ENCODE peak calls at places on chromosomes 4 and X, in four cellular contexts. One of them, this sample, is unnamed.

GRCh38 chr4:149102765-149103164 is 660.6 kb upstream of the NR3C2 start:
- DNase-seq in stomach: no peak
- DNase-seq in H9: no peak
- DNase-seq in fibroblast of lung: no peak
- DNase-seq in this sample: no peak

GRCh38 chr4:6992728-6993655 is 50.2 kb upstream of the TADA2B start:
- DNase-seq in stomach: peak; percentile 48
- DNase-seq in H9: no peak
- DNase-seq in fibroblast of lung: peak; percentile 59
- DNase-seq in this sample: no peak

GRCh38 chrX:137031039-137031438 is 2.8 kb downstream of the GPR101 start:
- DNase-seq in stomach: no peak
- DNase-seq in H9: no peak
- DNase-seq in fibroblast of lung: no peak
- DNase-seq in this sample: no peak

GRCh38 chr4:182555997-182556418 is 312.8 kb downstream of the TENM3 start:
- DNase-seq in stomach: no peak
- DNase-seq in H9: peak; percentile 47
- DNase-seq in fibroblast of lung: peak; percentile 92
- DNase-seq in this sample: no peak

GRCh38 chr4:110970642-110971041 is 347.8 kb upstream of the PITX2 start:
- DNase-seq in stomach: peak; percentile 26
- DNase-seq in H9: peak; percentile 73
- DNase-seq in fibroblast of lung: peak; percentile 15
- DNase-seq in this sample: no peak

GRCh38 chr4:126458993-126459392 is 1144.2 kb downstream of the FAT4 start:
- DNase-seq in stomach: no peak
- DNase-seq in H9: no peak
- DNase-seq in fibroblast of lung: peak; percentile 8
- DNase-seq in this sample: no peak

GRCh38 chr4:47109379-47109778 is 78.0 kb downstream of the GABRB1 start:
- DNase-seq in stomach: no peak
- DNase-seq in H9: no peak
- DNase-seq in fibroblast of lung: no peak
- DNase-seq in this sample: no peak

GRCh38 chr4:52076731-52077130 is 25.6 kb downstream of the SPATA18 start:
- DNase-seq in stomach: no peak
- DNase-seq in H9: peak; percentile 76
- DNase-seq in fibroblast of lung: peak; percentile 13
- DNase-seq in this sample: no peak

GRCh38 chr4:14260591-14260990 is 633.1 kb upstream of the BOD1L1 start:
- DNase-seq in stomach: no peak
- DNase-seq in H9: no peak
- DNase-seq in fibroblast of lung: no peak
- DNase-seq in this sample: no peak
- H3K27ac ChIP-seq in stomach: no peak overlapping the region
- H3K27ac ChIP-seq in H9: no peak overlapping the region
- H3K27ac ChIP-seq in fibroblast of lung: no peak overlapping the region
- H3K27ac ChIP-seq in this sample: no peak overlapping the region

GRCh38 chr4:119728185-119728584 is 99.6 kb upstream of the PDE5A start:
- DNase-seq in stomach: no peak
- DNase-seq in H9: no peak
- DNase-seq in fibroblast of lung: no peak
- DNase-seq in this sample: no peak

GRCh38 chr4:119730644-119730995 is 102.0 kb upstream of the PDE5A start:
- DNase-seq in stomach: no peak
- DNase-seq in H9: no peak
- DNase-seq in fibroblast of lung: no peak
- DNase-seq in this sample: no peak

GRCh38 chr4:119731146-119731742 is 102.6 kb upstream of the PDE5A start:
- DNase-seq in stomach: no peak
- DNase-seq in H9: no peak
- DNase-seq in fibroblast of lung: no peak
- DNase-seq in this sample: no peak

GRCh38 chr4:119729815-119730643 is 101.4 kb upstream of the PDE5A start:
- DNase-seq in stomach: peak; percentile 55
- DNase-seq in H9: no peak
- DNase-seq in fibroblast of lung: peak; percentile 97
- DNase-seq in this sample: peak; percentile 32

DNA sequence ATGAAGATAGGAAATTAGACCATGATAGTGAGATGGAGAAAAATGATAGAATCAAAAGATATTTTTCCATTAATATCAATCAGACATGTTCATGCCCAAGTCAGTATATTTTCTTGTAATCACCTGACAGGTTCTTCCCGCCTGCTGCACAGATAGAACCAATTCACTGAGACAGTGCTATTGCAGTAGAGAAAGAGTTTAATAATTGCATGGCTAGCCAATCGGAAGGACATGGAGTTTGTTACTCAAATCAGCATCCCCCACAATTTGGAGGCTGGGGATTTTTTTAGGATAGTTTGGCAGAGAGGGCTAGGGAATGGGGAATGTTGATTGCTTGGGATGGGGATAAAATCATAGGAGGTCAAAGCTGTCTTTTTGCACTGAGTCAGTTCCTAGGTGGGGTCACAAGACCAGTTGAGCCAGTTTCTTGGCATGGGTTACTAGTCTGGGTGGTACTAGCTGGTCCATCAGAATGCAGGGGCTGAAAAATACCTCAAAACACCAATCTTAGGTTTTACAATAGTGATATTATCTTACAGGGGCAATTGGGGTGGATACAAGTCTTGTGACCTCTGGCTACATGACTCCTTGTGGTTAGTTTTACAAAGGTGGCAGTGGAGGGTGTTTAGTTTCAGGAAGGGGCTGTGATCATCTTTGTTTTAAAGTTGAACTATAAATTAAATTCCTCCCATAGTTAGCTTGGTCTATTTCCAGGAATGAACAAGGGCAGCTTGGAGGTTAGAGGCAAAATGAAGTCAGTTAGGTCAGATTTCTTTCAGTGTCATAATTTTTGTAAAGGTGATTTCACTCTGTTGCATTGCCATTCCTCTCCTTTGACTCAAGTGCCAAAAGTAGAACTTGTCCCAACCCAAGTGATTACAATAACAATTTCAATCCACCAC is 100.3 kb upstream of the PDE5A start:
- DNase-seq in stomach: no peak
- DNase-seq in H9: no peak
- DNase-seq in fibroblast of lung: peak; percentile 68
- DNase-seq in this sample: no peak
- H3K27ac ChIP-seq in stomach: no peak overlapping the region
- H3K27ac ChIP-seq in H9: no peak overlapping the region
- H3K27ac ChIP-seq in fibroblast of lung: peak overlapping the region; percentile 29
- H3K27ac ChIP-seq in this sample: no peak overlapping the region

DNA sequence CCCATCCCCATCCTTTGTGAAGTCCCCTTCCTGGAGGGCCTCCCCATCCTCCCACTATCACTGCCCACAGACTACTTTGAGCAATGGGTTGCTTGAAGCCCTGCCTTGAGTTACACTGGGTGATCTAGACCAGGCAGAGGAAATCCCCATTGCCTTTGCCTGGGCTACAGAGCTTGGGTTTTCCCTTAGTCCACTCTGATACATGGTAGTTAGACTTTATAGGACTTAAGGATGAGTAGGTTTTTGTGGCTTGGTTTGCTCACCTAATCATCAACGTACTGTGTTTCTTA is 56.6 kb downstream of the TMEM131L start:
- DNase-seq in stomach: no peak
- DNase-seq in H9: no peak
- DNase-seq in fibroblast of lung: no peak
- DNase-seq in this sample: no peak
- H3K27ac ChIP-seq in stomach: no peak overlapping the region
- H3K27ac ChIP-seq in H9: no peak overlapping the region
- H3K27ac ChIP-seq in fibroblast of lung: no peak overlapping the region
- H3K27ac ChIP-seq in this sample: no peak overlapping the region

GRCh38 chr4:53505947-53506346 is 85.3 kb downstream of the LNX1 start:
- DNase-seq in stomach: no peak
- DNase-seq in H9: no peak
- DNase-seq in fibroblast of lung: no peak
- DNase-seq in this sample: no peak

GRCh38 chr4:53507058-53507457 is 84.2 kb downstream of the LNX1 start:
- DNase-seq in stomach: no peak
- DNase-seq in H9: no peak
- DNase-seq in fibroblast of lung: no peak
- DNase-seq in this sample: no peak

GRCh38 chr4:53510316-53510715 is 81.0 kb downstream of the LNX1 start:
- DNase-seq in stomach: no peak
- DNase-seq in H9: no peak
- DNase-seq in fibroblast of lung: peak; percentile 40
- DNase-seq in this sample: no peak

GRCh38 chr4:53507671-53508286 is 83.5 kb downstream of the LNX1 start:
- DNase-seq in stomach: peak; percentile 67
- DNase-seq in H9: no peak
- DNase-seq in fibroblast of lung: peak; percentile 98
- DNase-seq in this sample: no peak

DNA sequence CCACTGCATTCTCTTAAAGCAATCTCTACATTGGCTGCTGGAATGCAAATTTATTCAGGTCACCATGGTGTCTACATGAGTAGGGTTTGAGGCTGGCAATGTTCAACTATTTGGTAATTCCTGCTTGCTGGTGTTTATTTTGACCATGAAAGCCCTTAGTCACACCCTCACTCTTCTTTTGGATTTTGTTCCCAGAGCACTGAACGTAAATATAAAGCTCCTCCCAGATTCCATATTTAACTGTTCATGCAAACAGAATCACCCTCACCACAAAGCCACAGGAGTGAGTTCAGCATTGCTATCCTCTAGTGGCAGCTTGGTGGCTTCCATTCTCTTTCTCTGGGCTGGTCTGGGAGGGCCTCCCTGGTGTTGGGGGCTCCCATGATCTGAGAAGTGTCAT is 82.8 kb downstream of the LNX1 start:
- DNase-seq in stomach: no peak
- DNase-seq in H9: no peak
- DNase-seq in fibroblast of lung: peak; percentile 87
- DNase-seq in this sample: no peak
- H3K27ac ChIP-seq in stomach: no peak overlapping the region
- H3K27ac ChIP-seq in H9: no peak overlapping the region
- H3K27ac ChIP-seq in fibroblast of lung: no peak overlapping the region
- H3K27ac ChIP-seq in this sample: no peak overlapping the region